ENCODE peak calls at places on chromosomes 11 and 22, in seven cellular contexts. T is ovary, Q is uterus, F is body of pancreas, J is A549, C is stomach, A is heart left ventricle. S is an unnamed sample. For H3K4me1, the result is how much of the 10 kb centered on the place peaks cover.

GRCh38 chr11:9753031-9753430 is 89.2 kb downstream of the SWAP70 start:
- DNase-seq in T (no peak), A (no peak), F (no peak), Q (no peak), J (no peak), C (no peak), S (no peak)

GRCh38 chr11:43366597-43367121 is 7.9 kb downstream of the TTC17 start:
- DNase-seq in T (no peak), F (no peak), J (no peak), C (no peak), A (no peak), Q (no peak), S (no peak)

GRCh38 chr11:69877235-69877634 is 58.0 kb upstream of the FGF3 start:
- DNase-seq in C (no peak), T (peak), F (no peak), A (no peak), Q (no peak), J (no peak), S (no peak)

GRCh38 chr11:45745065-45745811 is 59.7 kb upstream of the SLC35C1 start:
- DNase-seq in C (no peak), Q (peak), T (peak), F (peak), A (peak), J (no peak), S (no peak)

GRCh38 chr11:35617687-35618496 is at the start of gene FJX1:
- DNase-seq in J (peak), A (peak), Q (peak), T (peak), F (peak), C (no peak), S (no peak)

GRCh38 chr22:50727678-50728522 is 10.1 kb upstream of the ACR start:
- DNase-seq in F (no peak), T (no peak), A (no peak), J (no peak), Q (no peak), C (no peak), S (no peak)

GRCh38 chr11:353315-353857 is 15.9 kb upstream of the B4GALNT4 start:
- DNase-seq in T (peak), J (no peak), F (peak), C (peak), A (peak), Q (peak), S (peak)

GRCh38 chr11:12086271-12087074 is 23.9 kb upstream of the MICAL2 start:
- DNase-seq in F (peak), J (peak), A (peak), C (peak), T (no peak), Q (peak), S (no peak)

GRCh38 chr11:43942651-43943356 is 367 bp downstream of the C11orf96 start:
- DNase-seq in Q (peak), C (no peak), J (peak), F (no peak), T (peak), A (no peak), S (no peak)

GRCh38 chr11:86232556-86232955 is 12.0 kb upstream of the EED start:
- DNase-seq in Q (no peak), J (no peak), C (no peak), A (no peak), T (no peak), F (no peak), S (no peak)

GRCh38 chr11:81005595-81005994 is 1564.8 kb upstream of the TENM4 start:
- DNase-seq in Q (no peak), C (no peak), J (peak), F (no peak), A (no peak), T (no peak), S (no peak)

GRCh38 chr11:73969991-73970800 is 12.4 kb downstream of the UCP2 start:
- DNase-seq in F (no peak), C (no peak), Q (no peak), A (no peak), J (no peak), T (no peak), S (no peak)

GRCh38 chr11:121520243-121521144 is 67.7 kb upstream of the SORL1-AS1 start:
- DNase-seq in J (no peak), A (no peak), C (no peak), T (no peak), F (no peak), Q (no peak), S (no peak)

GRCh38 chr11:46669606-46670243 is 30.7 kb downstream of the ARHGAP1 start:
- DNase-seq in J (peak), Q (no peak), T (no peak), A (no peak), F (no peak), C (peak), S (no peak)

GRCh38 chr11:65558002-65558784 is at the start of gene LTBP3:
- DNase-seq in C (peak), Q (peak), J (peak), A (peak), T (peak), F (peak), S (peak)

GRCh38 chr22:29346659-29347058 is 31.2 kb upstream of the RASL10A start:
- DNase-seq in A (no peak), J (no peak), T (no peak), F (no peak), C (peak), Q (no peak), S (no peak)

GRCh38 chr22:50202130-50202671 is 1.4 kb downstream of the SELENOO start:
- DNase-seq in A (no peak), J (no peak), F (no peak), Q (no peak), T (no peak), C (no peak), S (no peak)

GRCh38 chr11:106344392-106344791 is 266.9 kb downstream of the AASDHPPT start:
- DNase-seq in J (no peak), C (no peak), Q (no peak), T (no peak), A (no peak), F (no peak), S (no peak)

GRCh38 chr11:11231763-11232162 is 121.3 kb downstream of the CSNK2A3 start:
- DNase-seq in Q (no peak), A (no peak), F (no peak), T (no peak), J (no peak), C (no peak), S (no peak)

GRCh38 chr11:59710136-59710847 is 3.4 kb downstream of the OR10V1 start:
- DNase-seq in T (no peak), Q (no peak), F (no peak), J (no peak), A (no peak), C (no peak), S (no peak)

GRCh38 chr11:67534070-67534679 is 10.9 kb upstream of the CABP2 start:
- DNase-seq in A (no peak), F (no peak), Q (no peak), C (no peak), J (no peak), T (no peak), S (no peak)

GRCh38 chr22:24285245-24285644 is 14.6 kb downstream of the SPECC1L start:
- DNase-seq in C (no peak), F (no peak), A (no peak), Q (no peak), T (no peak), J (no peak), S (no peak)

GRCh38 chr11:81497202-81497804 is 1236.4 kb downstream of the FAM181B start:
- DNase-seq in T (no peak), J (peak), Q (no peak), C (no peak), A (no peak), F (peak), S (no peak)

GRCh38 chr11:102007567-102008437 is 39.4 kb upstream of the CFAP300 start:
- DNase-seq in A (no peak), Q (no peak), C (peak), F (no peak), T (no peak), J (peak), S (no peak)

GRCh38 chr11:117188620-117189081 is 10.1 kb downstream of the SIDT2 start:
- DNase-seq in F (no peak), Q (no peak), A (no peak), C (peak), T (no peak), J (no peak), S (no peak)

GRCh38 chr22:27848005-27848404 is 46.4 kb upstream of the MN1 start:
- DNase-seq in C (no peak), Q (no peak), A (peak), T (no peak), F (no peak), J (no peak), S (no peak)

GRCh38 chr22:49677495-49677889 is 150.2 kb downstream of the BRD1 start:
- DNase-seq in C (no peak), F (no peak), Q (peak), A (no peak), T (no peak), J (no peak), S (no peak)

GRCh38 chr11:134244593-134244992 is 8.6 kb downstream of the THYN1 start:
- DNase-seq in C (no peak), A (no peak), F (peak), T (no peak), J (no peak), Q (no peak), S (no peak)

GRCh38 chr22:46829140-46829891 is 66.9 kb downstream of the TBC1D22A start:
- DNase-seq in J (peak), C (no peak), T (no peak), F (no peak), A (no peak), Q (no peak), S (no peak)

GRCh38 chr11:126479178-126479930 is 123.9 kb downstream of the ST3GAL4 start:
- DNase-seq in A (no peak), Q (no peak), T (no peak), C (no peak), J (no peak), F (no peak), S (no peak)

GRCh38 chr11:45931739-45932138 is 9.3 kb downstream of the LARGE2 start:
- DNase-seq in Q (no peak), T (peak), F (no peak), A (no peak), J (no peak), C (no peak), S (no peak)

GRCh38 chr22:19036523-19037273 is 85.5 kb downstream of the DGCR2 start:
- DNase-seq in J (no peak), T (no peak), A (no peak), Q (no peak), C (no peak), F (no peak), S (no peak)

GRCh38 chr22:20391222-20391621 is 2.7 kb upstream of the ZNF74 start:
- DNase-seq in J (no peak), T (no peak), C (no peak), A (no peak), Q (no peak), F (no peak), S (no peak)

GRCh38 chr11:8167796-8168195 is 1.0 kb downstream of the RIC3 start:
- DNase-seq in F (no peak), C (no peak), T (no peak), Q (no peak), J (no peak), A (no peak), S (no peak)

DNA sequence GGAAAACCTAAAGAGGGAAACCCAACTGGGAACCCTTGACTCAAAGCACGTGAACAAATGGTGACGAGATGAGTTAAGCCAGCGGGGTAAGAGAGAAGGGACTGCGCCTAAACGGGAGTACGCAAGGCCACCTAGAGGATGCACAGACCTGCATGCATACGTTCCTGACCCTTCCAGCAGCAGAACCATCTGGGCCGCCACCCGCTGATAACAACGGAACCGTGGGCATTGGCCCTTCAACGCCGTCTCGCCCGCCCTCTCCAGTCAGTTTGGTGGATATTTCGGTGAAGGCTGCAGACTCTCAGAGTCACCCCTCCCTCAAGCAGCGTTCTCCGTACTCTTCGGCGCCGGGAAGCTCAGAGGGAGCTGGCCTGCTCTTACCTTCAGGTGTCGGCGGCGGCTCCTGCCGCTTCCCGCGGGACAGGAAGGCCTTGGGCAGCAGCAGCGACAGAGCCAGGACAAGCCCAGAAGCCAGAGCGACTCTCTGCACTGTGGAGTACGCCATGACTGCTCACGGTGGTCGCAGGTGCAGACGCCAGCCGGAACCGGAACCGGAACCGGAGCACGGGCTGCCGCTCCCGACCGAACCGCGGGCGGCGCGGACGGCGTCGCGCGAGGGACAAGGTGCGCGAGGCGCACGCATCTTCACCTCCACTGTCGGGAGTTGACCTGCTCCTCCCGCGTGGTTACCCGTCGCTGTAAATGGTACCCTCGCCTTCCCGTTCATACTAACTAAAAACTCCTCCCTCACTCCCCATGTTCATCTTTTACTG is at the start of gene RIC3:
- DNase-seq in F (peak), J (no peak), Q (peak), C (peak), A (peak), T (peak), S (peak)
- TF ChIP-seq POLR2A in F (peak), J (no peak), Q (no peak), C (no peak), A (no peak), T (no peak), S (no peak)

GRCh38 chr11:14413307-14414072 is 54.5 kb upstream of the RRAS2 start:
- DNase-seq in J (no peak), C (no peak), F (peak), T (peak), A (peak), Q (peak), S (no peak)
- H3K4me1 ChIP-seq in J (under half), C (under half), F (under half), T (under half), A (under half), Q (under half), S (under half)

GRCh38 chr11:60889869-60890311 is 16.5 kb downstream of the PRPF19 start:
- DNase-seq in A (no peak), Q (peak), T (no peak), J (no peak), C (no peak), F (no peak), S (peak)

GRCh38 chr11:60891103-60891741 is 15.2 kb downstream of the PRPF19 start:
- DNase-seq in C (peak), T (peak), Q (peak), A (no peak), J (no peak), F (no peak), S (no peak)

GRCh38 chr11:60887531-60887930 is 18.9 kb downstream of the PRPF19 start:
- DNase-seq in J (peak), A (no peak), Q (peak), C (peak), T (no peak), F (peak), S (no peak)

GRCh38 chr11:60895687-60896086 is 10.7 kb downstream of the PRPF19 start:
- DNase-seq in Q (no peak), F (no peak), J (no peak), A (no peak), T (no peak), C (no peak), S (no peak)

DNA sequence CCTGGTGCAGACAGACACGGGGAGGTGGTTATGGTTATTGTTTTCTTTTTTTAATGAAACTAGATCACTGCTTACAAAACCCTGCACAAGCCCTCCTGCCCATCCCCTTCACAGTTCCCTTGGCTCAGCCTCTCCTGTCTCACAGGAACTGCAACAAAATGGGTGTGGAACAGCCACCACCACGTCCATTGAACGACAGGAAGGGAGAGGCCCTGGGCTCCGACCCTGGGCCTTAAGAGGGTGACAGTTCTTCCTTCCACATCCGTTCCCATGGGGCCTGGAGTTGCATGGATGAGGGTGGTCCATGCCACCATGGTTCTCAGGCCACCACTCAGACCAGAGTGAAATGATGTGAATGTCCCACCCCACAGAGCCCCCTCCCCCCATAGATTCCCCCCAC is 15.7 kb downstream of the PRPF19 start:
- DNase-seq in A (no peak), J (no peak), Q (peak), T (no peak), C (no peak), F (no peak), S (no peak)
- TF ChIP-seq POLR2A in A (no peak), J (no peak), Q (no peak), T (no peak), C (no peak), F (no peak), S (no peak)

GRCh38 chr22:38235240-38235850 is 33.6 kb downstream of the MAFF start:
- DNase-seq in A (no peak), J (no peak), F (no peak), C (no peak), T (no peak), Q (no peak), S (no peak)

GRCh38 chr22:38230916-38231315 is 29.1 kb downstream of the MAFF start:
- DNase-seq in C (no peak), T (no peak), F (no peak), Q (no peak), J (no peak), A (no peak), S (no peak)

GRCh38 chr22:38230108-38230825 is 28.5 kb downstream of the MAFF start:
- DNase-seq in Q (no peak), F (peak), J (no peak), T (no peak), C (peak), A (no peak), S (no peak)

GRCh38 chr22:38232196-38232595 is 30.4 kb downstream of the MAFF start:
- DNase-seq in F (no peak), A (no peak), Q (no peak), J (no peak), C (no peak), T (no peak), S (no peak)

DNA sequence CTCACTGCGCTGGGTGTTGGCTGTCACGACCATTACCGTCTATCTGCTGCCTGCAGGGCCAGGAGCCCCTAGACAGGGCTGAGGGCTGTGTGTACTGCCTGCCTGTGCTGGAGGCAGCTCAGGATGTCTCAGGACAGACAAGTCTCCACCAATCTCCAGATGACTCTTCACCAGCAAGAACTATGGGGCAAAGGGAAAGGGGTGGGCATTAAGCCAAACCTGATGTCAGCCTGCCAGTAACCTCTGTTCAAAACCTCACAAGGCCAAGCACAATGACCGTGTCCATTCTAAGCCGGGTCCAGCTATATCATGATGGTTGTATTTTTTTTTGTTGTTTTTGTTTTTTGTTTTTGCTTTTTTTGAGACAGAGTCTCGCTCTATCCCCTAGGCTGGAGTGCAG is 31.6 kb downstream of the MAFF start:
- DNase-seq in J (no peak), A (no peak), Q (no peak), F (no peak), C (no peak), T (no peak), S (no peak)
- H3K4me1 ChIP-seq in J (under half), A (under half), Q (under half), F (under half), C (half or more), T (under half), S (under half)

DNA sequence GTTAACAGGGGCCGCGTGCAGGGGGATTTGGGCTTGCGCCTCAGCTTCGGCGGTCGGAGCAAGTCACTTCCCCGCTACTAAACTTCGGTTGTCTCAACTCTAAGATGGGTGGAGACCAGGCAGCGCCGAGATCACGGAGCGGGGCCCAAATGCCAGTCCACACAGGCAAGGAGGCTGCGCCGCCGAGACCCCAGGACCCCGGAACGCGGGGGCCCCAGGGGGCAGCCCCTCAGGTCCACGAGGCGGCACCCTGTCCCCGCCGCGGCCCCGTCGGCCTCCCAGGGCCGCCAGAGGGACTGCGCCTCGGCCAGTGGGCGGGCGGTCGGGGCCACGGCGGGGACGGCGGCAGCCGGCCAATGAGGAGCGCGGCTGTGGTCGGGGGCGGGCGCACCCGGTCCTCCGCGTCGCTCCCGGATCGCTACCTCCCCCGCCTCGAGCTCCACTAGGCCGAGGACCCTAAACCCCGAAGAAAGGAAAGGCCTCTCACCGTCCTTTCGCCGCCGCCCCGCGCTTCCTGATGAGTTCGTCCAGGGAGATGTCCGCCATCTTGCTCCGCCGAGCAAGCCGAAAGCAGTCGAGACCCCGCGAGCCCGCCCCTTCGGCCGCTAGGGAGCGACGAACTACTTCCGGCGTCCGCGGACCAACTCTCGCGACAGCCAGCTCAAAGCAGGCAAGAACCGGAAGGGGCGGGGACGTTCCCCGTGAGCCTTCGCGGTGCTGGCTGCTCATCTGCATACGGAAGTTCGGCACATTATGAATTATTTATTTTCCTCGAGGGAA is at the start of gene POLDIP3:
- DNase-seq in J (peak), T (peak), C (peak), A (peak), Q (peak), F (peak), S (peak)
- TF ChIP-seq POLR2A in J (peak), T (peak), C (no peak), A (no peak), Q (peak), F (no peak), S (peak)

S was measured in Peyer's patch.